ENCODE peak calls at places on chromosomes 12 and 14, in nine cellular contexts. G, I, M, W, C, E, U, F and H are unnamed samples.
A peak's percentile ranks its signal among the peaks of the same experiment; 100 is the strongest.

GRCh38 chr14:85529803-85530574 is at the start of gene FLRT2:
- DNase-seq in G (peak; percentile 78), I (peak; percentile 37), M (peak; percentile 42), W (no peak), C (no peak), E (peak; percentile 35), U (peak; percentile 62), F (peak; percentile 39), H (peak; percentile 93)

GRCh38 chr12:48980389-48980952 is 2.3 kb downstream of the WNT1 start:
- DNase-seq in G (no peak), I (no peak), M (no peak), W (no peak), C (no peak), E (no peak), U (peak; percentile 70), F (no peak), H (no peak)

GRCh38 chr14:82230748-82231147 is 697.1 kb upstream of the SEL1L start:
- DNase-seq in G (no peak), I (no peak), M (no peak), W (no peak), C (no peak), E (no peak), U (no peak), F (no peak), H (no peak)

GRCh38 chr12:89353188-89353822 is 1.0 kb upstream of the DUSP6 start:
- DNase-seq in G (peak; percentile 75), I (peak; percentile 85), M (peak; percentile 82), W (peak; percentile 76), C (peak; percentile 56), E (no peak), U (peak; percentile 87), F (peak; percentile 73), H (peak; percentile 81)

GRCh38 chr14:89182326-89182725 is 234.7 kb downstream of the FOXN3 start:
- DNase-seq in G (no peak), I (no peak), M (no peak), W (no peak), C (no peak), E (no peak), U (no peak), F (no peak), H (no peak)

GRCh38 chr14:45222485-45223262 is 30.3 kb downstream of the MIS18BP1 start:
- DNase-seq in G (no peak), I (no peak), M (no peak), W (no peak), C (no peak), E (no peak), U (no peak), F (no peak), H (no peak)

GRCh38 chr12:27436029-27436428 is 10.5 kb upstream of the SMCO2 start:
- DNase-seq in G (no peak), I (no peak), M (no peak), W (no peak), C (no peak), E (no peak), U (peak; percentile 41), F (no peak), H (no peak)

GRCh38 chr12:80001562-80001961 is 66.7 kb upstream of the PPP1R12A start:
- DNase-seq in G (no peak), I (no peak), M (no peak), W (no peak), C (no peak), E (no peak), U (no peak), F (no peak), H (no peak)

GRCh38 chr14:95320076-95320895 is 578 bp upstream of the CLMN start:
- DNase-seq in G (no peak), I (no peak), M (peak; percentile 33), W (no peak), C (no peak), E (no peak), U (no peak), F (no peak), H (no peak)

GRCh38 chr14:101731187-101732080 is 30.1 kb upstream of the PPP2R5C start:
- DNase-seq in G (peak; percentile 90), I (peak; percentile 66), M (no peak), W (peak; percentile 88), C (no peak), E (no peak), U (no peak), F (peak; percentile 73), H (peak; percentile 52)

GRCh38 chr12:106416273-106416672 is 58.7 kb downstream of the POLR3B start:
- DNase-seq in G (no peak), I (peak; percentile 40), M (no peak), W (no peak), C (no peak), E (no peak), U (peak; percentile 76), F (no peak), H (no peak)

GRCh38 chr12:119828300-119828699 is 48.8 kb downstream of the CIT start:
- DNase-seq in G (no peak), I (no peak), M (no peak), W (no peak), C (no peak), E (no peak), U (no peak), F (no peak), H (no peak)

GRCh38 chr14:53295985-53296582 is 143.0 kb upstream of the DDHD1 start:
- DNase-seq in G (peak; percentile 52), I (no peak), M (no peak), W (no peak), C (no peak), E (no peak), U (peak; percentile 57), F (no peak), H (peak; percentile 48)

GRCh38 chr12:78562358-78563205 is 302.0 kb upstream of the SYT1 start:
- DNase-seq in G (peak; percentile 30), I (no peak), M (no peak), W (no peak), C (no peak), E (no peak), U (no peak), F (no peak), H (peak; percentile 46)

GRCh38 chr12:127284021-127284420 is 982.9 kb upstream of the TMEM132C start:
- DNase-seq in G (no peak), I (no peak), M (no peak), W (no peak), C (no peak), E (no peak), U (no peak), F (no peak), H (no peak)

GRCh38 chr12:125455556-125455955 is 390.3 kb downstream of the AACS start:
- DNase-seq in G (no peak), I (no peak), M (no peak), W (no peak), C (no peak), E (no peak), U (peak; percentile 43), F (no peak), H (no peak)

GRCh38 chr12:56457817-56458216 is 3.4 kb upstream of the MIP start:
- DNase-seq in G (no peak), I (no peak), M (no peak), W (no peak), C (no peak), E (no peak), U (no peak), F (peak; percentile 55), H (no peak)

DNA sequence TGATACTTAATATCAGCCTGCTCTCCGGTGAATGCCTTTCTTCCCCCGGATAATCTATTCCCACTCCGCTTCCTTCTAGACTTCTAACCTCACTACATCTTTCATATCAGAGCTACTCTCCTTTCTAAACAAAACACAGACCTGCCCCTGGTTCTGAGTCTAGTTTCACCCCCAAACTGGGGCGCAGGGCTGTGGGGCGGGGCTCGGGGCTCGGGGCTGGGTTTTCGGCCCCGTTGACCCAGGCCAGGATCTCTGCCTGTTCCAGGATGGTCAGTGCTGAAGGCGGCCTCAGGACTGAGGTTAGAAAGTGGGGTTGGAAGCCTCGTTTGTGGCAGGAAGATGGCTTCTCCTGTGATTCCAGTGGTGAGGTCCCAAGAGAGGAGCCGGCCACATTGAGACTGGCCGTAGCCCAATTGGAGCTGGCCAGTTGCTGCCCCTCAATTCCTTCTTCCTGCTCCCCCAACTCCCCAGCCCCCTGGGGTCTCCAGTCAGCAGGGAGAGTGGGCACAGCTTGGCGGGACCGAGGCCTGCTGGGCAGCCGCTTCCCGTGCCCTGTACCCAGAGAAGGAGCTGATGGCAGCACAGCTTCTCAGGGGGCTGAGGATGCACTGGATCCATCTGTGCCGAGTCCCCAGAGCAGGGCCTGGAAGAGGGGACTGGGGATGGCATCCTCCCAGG is 53.0 kb downstream of the LRCOL1 start:
- DNase-seq in G (no peak), I (no peak), M (no peak), W (no peak), C (no peak), E (no peak), U (no peak), F (no peak), H (no peak)
- H3K27ac ChIP-seq in G (no peak overlapping the region), I (no peak overlapping the region), M (no peak overlapping the region), W (no peak overlapping the region), C (no peak overlapping the region), E (no peak overlapping the region), U (no peak overlapping the region), F (no peak overlapping the region), H (no peak overlapping the region)

GRCh38 chr14:55073856-55074255 is 22.4 kb downstream of the MAPK1IP1L start:
- DNase-seq in G (peak; percentile 79), I (no peak), M (no peak), W (no peak), C (no peak), E (no peak), U (no peak), F (no peak), H (no peak)

GRCh38 chr14:55074662-55075061 is 23.2 kb downstream of the MAPK1IP1L start:
- DNase-seq in G (peak; percentile 56), I (no peak), M (no peak), W (no peak), C (no peak), E (no peak), U (no peak), F (no peak), H (no peak)

GRCh38 chr14:55071051-55071450 is 19.6 kb downstream of the MAPK1IP1L start:
- DNase-seq in G (no peak), I (no peak), M (no peak), W (no peak), C (no peak), E (no peak), U (no peak), F (no peak), H (peak; percentile 25)

GRCh38 chr14:55075628-55076027 is 24.2 kb downstream of the MAPK1IP1L start:
- DNase-seq in G (peak; percentile 74), I (no peak), M (no peak), W (no peak), C (no peak), E (no peak), U (no peak), F (no peak), H (no peak)

GRCh38 chr14:55071870-55072640 is 20.6 kb downstream of the MAPK1IP1L start:
- DNase-seq in G (peak; percentile 98), I (peak; percentile 81), M (peak; percentile 21), W (no peak), C (peak; percentile 37), E (peak; percentile 63), U (no peak), F (no peak), H (peak; percentile 63)
- H3K27ac ChIP-seq in G (peak overlapping the region; percentile 97), I (peak overlapping the region; percentile 55), M (peak overlapping the region; percentile 31), W (peak overlapping the region; percentile 76), C (no peak overlapping the region), E (peak overlapping the region; percentile 71), U (no peak overlapping the region), F (no peak overlapping the region), H (peak overlapping the region; percentile 31)

GRCh38 chr12:64456119-64456518 is 4.2 kb downstream of the TBK1 start:
- DNase-seq in G (no peak), I (no peak), M (no peak), W (no peak), C (no peak), E (no peak), U (no peak), F (no peak), H (no peak)
- H3K27ac ChIP-seq in G (no peak overlapping the region), I (peak overlapping the region; percentile 40), M (no peak overlapping the region), W (no peak overlapping the region), C (no peak overlapping the region), E (no peak overlapping the region), U (no peak overlapping the region), F (no peak overlapping the region), H (no peak overlapping the region)

GRCh38 chr12:122067966-122068365 is 10.6 kb upstream of the MLXIP start:
- DNase-seq in G (no peak), I (no peak), M (peak; percentile 48), W (no peak), C (no peak), E (no peak), U (no peak), F (peak; percentile 58), H (peak; percentile 76)
- H3K27ac ChIP-seq in G (no peak overlapping the region), I (no peak overlapping the region), M (no peak overlapping the region), W (no peak overlapping the region), C (no peak overlapping the region), E (no peak overlapping the region), U (no peak overlapping the region), F (no peak overlapping the region), H (no peak overlapping the region)